ENCODE peak calls at places on chromosomes 16 and 17, in five cellular contexts. X is hepatocyte, P is sigmoid colon, Q is GM12878, Z is transverse colon. A is an unnamed sample. For H3K4me1, the result is how much of the 10 kb centered on the place peaks cover.

GRCh38 chr16:69329369-69330285 is 761 bp downstream of the PDF start:
- DNase-seq in Z (peak), P (peak), X (peak), Q (no peak), A (peak)

GRCh38 chr17:67353929-67354557 is 12.3 kb downstream of the PSMD12 start:
- DNase-seq in Z (no peak), X (no peak), P (no peak), Q (no peak), A (no peak)

GRCh38 chr16:80614908-80615696 is 74.3 kb downstream of the DYNLRB2 start:
- DNase-seq in X (peak), Z (no peak), Q (no peak), P (no peak), A (no peak)

GRCh38 chr17:77697480-77698400 is 260.8 kb upstream of the TNRC6C start:
- DNase-seq in Q (no peak), P (no peak), Z (no peak), X (no peak), A (no peak)

GRCh38 chr17:16281351-16281750 is 64.3 kb downstream of the PIGL start:
- DNase-seq in Z (no peak), X (no peak), P (no peak), Q (no peak), A (no peak)

GRCh38 chr17:4948997-4949320 is 629 bp upstream of the PFN1 start:
- DNase-seq in Q (no peak), P (peak), Z (peak), X (peak), A (peak)

GRCh38 chr17:64174686-64175456 is 44.9 kb upstream of the ERN1 start:
- DNase-seq in P (no peak), Z (no peak), Q (no peak), X (no peak), A (no peak)

GRCh38 chr16:583470-583814 is 6.4 kb upstream of the RAB40C start:
- DNase-seq in Q (no peak), Z (no peak), P (no peak), X (no peak), A (no peak)

GRCh38 chr16:83200005-83200779 is 573.4 kb downstream of the CDH13 start:
- DNase-seq in Q (no peak), Z (no peak), P (no peak), X (no peak), A (no peak)

GRCh38 chr16:87286839-87287626 is 30.2 kb downstream of the C16orf95 start:
- DNase-seq in X (no peak), Z (no peak), Q (no peak), P (no peak), A (no peak)

GRCh38 chr17:70169707-70170597 is 620 bp downstream of the KCNJ2 start:
- DNase-seq in Q (no peak), X (peak), Z (no peak), P (peak), A (no peak)

GRCh38 chr16:5793556-5793955 is 696.0 kb upstream of the EEF2KMT start:
- DNase-seq in X (no peak), Q (no peak), P (no peak), Z (no peak), A (no peak)

GRCh38 chr16:2365895-2366294 is 25.4 kb upstream of the ABCA3 start:
- DNase-seq in X (peak), Q (no peak), Z (no peak), P (no peak), A (no peak)

GRCh38 chr16:84599528-84600202 is 18.2 kb downstream of the COTL1 start:
- DNase-seq in Z (peak), P (peak), X (peak), Q (no peak), A (peak)

GRCh38 chr17:63277629-63278028 is 168.5 kb downstream of the CYB561 start:
- DNase-seq in X (no peak), P (no peak), Z (no peak), Q (no peak), A (no peak)

GRCh38 chr16:77540656-77541055 is 105.8 kb upstream of the ADAMTS18 start:
- DNase-seq in Q (no peak), Z (no peak), X (no peak), P (no peak), A (no peak)

GRCh38 chr17:76585048-76585648 is 512 bp downstream of the ST6GALNAC2 start:
- DNase-seq in P (peak), Q (no peak), X (no peak), Z (peak), A (peak)

GRCh38 chr16:72620853-72621252 is 427.1 kb downstream of the ZFHX3 start:
- DNase-seq in P (no peak), Q (no peak), Z (no peak), X (no peak), A (no peak)

GRCh38 chr17:14316131-14316854 is 15.4 kb downstream of the HS3ST3B1 start:
- DNase-seq in X (no peak), P (no peak), Z (no peak), Q (no peak), A (no peak)

GRCh38 chr16:53692146-53692545 is 11.5 kb downstream of the RPGRIP1L start:
- DNase-seq in P (no peak), X (peak), Z (no peak), Q (no peak), A (no peak)

GRCh38 chr17:7523033-7523432 is 25.8 kb upstream of the TNFSF12 start:
- DNase-seq in P (no peak), X (no peak), Q (no peak), Z (peak), A (peak)

GRCh38 chr16:19166500-19166899 is 1.5 kb upstream of the SYT17 start:
- DNase-seq in P (no peak), X (no peak), Q (no peak), Z (no peak), A (no peak)

GRCh38 chr16:77993111-77993571 is 29.2 kb upstream of the CLEC3A start:
- DNase-seq in X (peak), Q (no peak), Z (no peak), P (no peak), A (no peak)

GRCh38 chr17:74723891-74724290 is 11.2 kb upstream of the CD300LF start:
- DNase-seq in P (no peak), Q (no peak), Z (no peak), X (no peak), A (no peak)

GRCh38 chr16:70553175-70553574 is 29.6 kb downstream of the SF3B3 start:
- DNase-seq in Z (no peak), X (no peak), P (no peak), Q (no peak), A (no peak)

GRCh38 chr17:28188841-28189263 is 130.1 kb upstream of the TMEM97 start:
- DNase-seq in Q (no peak), Z (no peak), X (no peak), P (no peak), A (no peak)

GRCh38 chr17:40319651-40320550 is 10.9 kb downstream of the RARA start:
- DNase-seq in Z (peak), X (peak), P (no peak), Q (no peak), A (no peak)

GRCh38 chr17:82006468-82007227 is 16.0 kb downstream of the CENPX start:
- DNase-seq in Z (no peak), X (no peak), Q (no peak), P (peak), A (no peak)

GRCh38 chr17:82004485-82005455 is 17.9 kb downstream of the CENPX start:
- DNase-seq in Z (no peak), P (no peak), X (no peak), Q (no peak), A (no peak)

GRCh38 chr17:82007495-82008257 is 15.0 kb downstream of the CENPX start:
- DNase-seq in X (no peak), Z (no peak), Q (no peak), P (no peak), A (no peak)

GRCh38 chr17:82007228-82007494 is 15.5 kb downstream of the CENPX start:
- DNase-seq in Z (no peak), P (no peak), Q (no peak), X (no peak), A (no peak)

DNA sequence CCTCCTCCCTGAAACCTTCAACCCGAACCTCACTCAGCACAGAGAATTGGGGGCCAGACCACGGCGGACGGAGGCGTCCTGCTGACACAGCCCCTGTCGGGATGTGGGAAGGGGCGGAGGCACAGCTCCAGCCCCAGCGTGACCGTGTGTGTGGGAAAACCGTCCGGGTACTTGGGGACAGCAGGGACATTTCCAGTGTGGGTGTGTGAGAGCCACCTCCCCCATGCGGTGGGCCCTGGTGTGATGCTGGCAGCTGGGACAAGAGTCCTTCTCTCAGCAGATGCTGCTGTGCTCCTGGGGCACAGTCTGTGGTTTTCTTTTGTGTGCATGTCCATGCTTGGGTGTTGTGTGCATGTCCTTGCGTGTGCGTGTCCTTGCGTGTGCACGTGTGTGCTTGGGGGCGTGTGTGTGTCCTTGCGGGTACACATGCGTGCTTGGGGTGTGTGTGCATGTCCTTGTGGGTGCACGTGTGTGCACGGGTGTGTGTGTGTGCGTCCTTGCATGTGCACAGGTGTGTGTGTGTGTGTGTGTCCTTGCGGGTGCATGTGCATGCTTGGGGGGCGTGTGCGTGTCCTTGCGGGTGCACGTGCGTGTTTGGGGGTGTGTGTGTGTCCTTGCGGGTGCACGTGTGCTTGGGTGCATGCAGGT is 16.9 kb downstream of the CENPX start:
- DNase-seq in X (no peak), Q (no peak), P (no peak), Z (no peak), A (no peak)
- H3K27ac ChIP-seq in X (no peak), Q (no peak), P (no peak), Z (no peak), A (no peak)

DNA sequence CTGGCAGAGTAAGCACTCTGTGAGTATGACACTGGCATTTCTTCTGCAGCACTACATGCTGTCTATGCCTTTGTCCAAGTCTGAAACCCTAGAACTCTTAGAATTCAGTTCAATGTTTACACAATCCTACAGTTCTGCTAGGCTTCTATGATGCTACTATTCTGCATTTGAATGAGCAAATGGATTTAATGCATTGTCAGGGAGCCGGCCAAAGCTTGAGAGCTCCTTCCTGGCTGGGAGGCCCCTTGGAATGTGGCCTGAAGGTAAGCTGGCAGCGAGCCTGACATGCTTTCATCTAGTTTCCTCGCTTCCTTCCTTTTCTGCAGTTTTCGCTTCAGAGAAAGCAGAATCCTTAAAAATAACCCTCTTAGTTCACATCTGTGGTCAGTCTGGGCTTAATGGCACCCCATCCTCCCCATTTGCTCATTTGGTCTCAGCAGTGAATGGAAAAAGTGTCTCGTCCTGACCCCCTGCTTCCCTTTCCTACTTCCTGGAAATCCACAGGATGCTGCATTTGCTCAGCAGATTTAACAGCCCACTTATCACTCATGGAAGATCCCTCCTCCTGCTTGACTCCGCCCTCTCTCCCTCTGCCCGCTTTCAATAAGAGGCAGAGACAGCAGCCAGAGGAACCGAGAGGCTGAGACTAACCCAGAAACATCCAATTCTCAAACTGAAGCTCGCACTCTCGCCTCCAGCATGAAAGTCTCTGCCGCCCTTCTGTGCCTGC is at the start of gene CCL2:
- DNase-seq in Z (peak), X (peak), P (peak), Q (no peak), A (peak)
- H3K4me3 ChIP-seq in Z (peak), X (peak), P (peak), Q (no peak), A (no peak)

DNA sequence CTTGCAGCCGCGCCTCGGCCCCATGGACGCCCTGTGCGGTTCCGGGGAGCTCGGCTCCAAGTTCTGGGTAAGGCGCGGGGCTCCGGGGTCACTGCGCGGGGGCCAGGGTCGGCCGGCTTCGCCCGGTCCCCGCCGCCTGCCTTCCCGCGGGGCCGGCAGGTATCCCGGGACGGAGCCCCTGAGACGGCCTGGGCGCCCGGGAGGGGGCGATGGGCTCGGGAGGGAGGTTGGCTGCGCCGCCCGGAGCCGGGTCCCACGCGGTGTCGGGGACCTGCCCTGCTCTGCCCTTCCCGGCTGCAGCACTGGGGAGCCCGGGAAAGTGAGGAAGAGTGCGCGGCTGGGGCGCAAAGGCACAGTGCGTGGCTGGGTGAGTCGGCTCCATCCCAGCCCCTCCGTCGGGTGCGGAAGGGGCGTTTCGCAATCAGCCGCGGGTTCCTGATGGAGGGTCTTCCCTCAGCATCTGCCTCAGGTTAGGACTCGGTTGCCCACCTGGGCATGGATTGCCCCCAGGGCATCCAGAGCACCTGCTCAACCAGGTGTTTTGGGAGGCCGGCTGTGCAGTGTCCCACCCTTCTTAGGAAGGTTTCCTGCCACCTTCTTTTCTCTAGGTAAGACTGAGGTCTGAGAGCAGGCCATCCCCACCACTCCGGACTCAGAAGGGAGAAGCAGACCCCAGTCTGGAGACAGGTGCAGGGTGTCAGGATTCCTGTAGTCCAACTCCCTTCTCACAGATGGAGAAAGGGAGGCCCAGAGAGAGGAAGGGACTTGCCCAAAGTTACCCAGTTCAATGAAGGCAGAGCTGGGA is 436 bp downstream of the ABCC3 start:
- DNase-seq in Z (no peak), Q (no peak), P (no peak), X (no peak), A (peak)
- H3K4me1 ChIP-seq in Z (half or more), Q (under half), P (under half), X (under half), A (under half)

GRCh38 chr16:29877266-29877961 is 14.4 kb upstream of the CDIPT start:
- DNase-seq in X (peak), Q (peak), P (no peak), Z (no peak), A (no peak)

GRCh38 chr16:29875206-29875605 is 12.2 kb upstream of the CDIPT start:
- DNase-seq in P (no peak), Z (no peak), X (no peak), Q (no peak), A (no peak)

GRCh38 chr16:29873319-29873718 is 10.3 kb upstream of the CDIPT start:
- DNase-seq in Q (no peak), Z (no peak), X (no peak), P (no peak), A (no peak)

GRCh38 chr16:29876186-29876577 is 13.2 kb upstream of the CDIPT start:
- DNase-seq in Q (no peak), Z (no peak), P (no peak), X (no peak), A (no peak)

GRCh38 chr16:29876578-29877249 is 13.7 kb upstream of the CDIPT start:
- DNase-seq in Q (no peak), P (no peak), X (no peak), Z (no peak), A (no peak)
- H3K27ac ChIP-seq in Q (no peak), P (no peak), X (no peak), Z (no peak), A (no peak)